ENCODE peak calls at places on chromosome 3, in seven cellular contexts. One of them, this sample, is unnamed.
A peak's percentile ranks its signal among the peaks of the same experiment; 100 is the strongest.

GRCh38 chr3:161987933-161988332 is 491.3 kb downstream of the OTOL1 start:
- DNase-seq in NCI-H2081: no peak
- DNase-seq in coronary artery: no peak
- DNase-seq in fibroblast of gingiva: no peak
- DNase-seq in GM23248: no peak
- DNase-seq in IMR-90: no peak
- DNase-seq in activated CD8-positive, alpha-beta memory T cell treated with anti-CD3 and anti-CD28 coated beads for 48 hours: no peak
- DNase-seq in this sample: no peak

GRCh38 chr3:45105855-45106655 is 40.1 kb downstream of the CDCP1 start:
- DNase-seq in NCI-H2081: no peak
- DNase-seq in coronary artery: no peak
- DNase-seq in fibroblast of gingiva: peak; percentile 72
- DNase-seq in GM23248: peak; percentile 93
- DNase-seq in IMR-90: peak; percentile 94
- DNase-seq in activated CD8-positive, alpha-beta memory T cell treated with anti-CD3 and anti-CD28 coated beads for 48 hours: peak; percentile 50
- DNase-seq in this sample: peak; percentile 82

GRCh38 chr3:97579365-97579764 is 185.2 kb upstream of the ARL6 start:
- DNase-seq in NCI-H2081: peak; percentile 92
- DNase-seq in coronary artery: no peak
- DNase-seq in fibroblast of gingiva: no peak
- DNase-seq in GM23248: no peak
- DNase-seq in IMR-90: no peak
- DNase-seq in activated CD8-positive, alpha-beta memory T cell treated with anti-CD3 and anti-CD28 coated beads for 48 hours: no peak
- DNase-seq in this sample: no peak

GRCh38 chr3:140595295-140595694 is 82.6 kb upstream of the TRIM42 start:
- DNase-seq in NCI-H2081: no peak
- DNase-seq in coronary artery: no peak
- DNase-seq in fibroblast of gingiva: peak; percentile 27
- DNase-seq in GM23248: no peak
- DNase-seq in IMR-90: no peak
- DNase-seq in activated CD8-positive, alpha-beta memory T cell treated with anti-CD3 and anti-CD28 coated beads for 48 hours: no peak
- DNase-seq in this sample: no peak

GRCh38 chr3:147398841-147399534 is 7.4 kb downstream of the ZIC4 start:
- DNase-seq in NCI-H2081: no peak
- DNase-seq in coronary artery: peak; percentile 14
- DNase-seq in fibroblast of gingiva: no peak
- DNase-seq in GM23248: no peak
- DNase-seq in IMR-90: no peak
- DNase-seq in activated CD8-positive, alpha-beta memory T cell treated with anti-CD3 and anti-CD28 coated beads for 48 hours: no peak
- DNase-seq in this sample: no peak

GRCh38 chr3:130442284-130442683 is 74.7 kb upstream of the COL6A6 start:
- DNase-seq in NCI-H2081: no peak
- DNase-seq in coronary artery: no peak
- DNase-seq in fibroblast of gingiva: no peak
- DNase-seq in GM23248: no peak
- DNase-seq in IMR-90: no peak
- DNase-seq in activated CD8-positive, alpha-beta memory T cell treated with anti-CD3 and anti-CD28 coated beads for 48 hours: no peak
- DNase-seq in this sample: no peak

GRCh38 chr3:189842681-189843602 is 211.8 kb downstream of the TP63 start:
- DNase-seq in NCI-H2081: no peak
- DNase-seq in coronary artery: no peak
- DNase-seq in fibroblast of gingiva: no peak
- DNase-seq in GM23248: no peak
- DNase-seq in IMR-90: no peak
- DNase-seq in activated CD8-positive, alpha-beta memory T cell treated with anti-CD3 and anti-CD28 coated beads for 48 hours: no peak
- DNase-seq in this sample: no peak

GRCh38 chr3:184353546-184353941 is 7.9 kb downstream of the CLCN2 start:
- DNase-seq in NCI-H2081: no peak
- DNase-seq in coronary artery: no peak
- DNase-seq in fibroblast of gingiva: no peak
- DNase-seq in GM23248: no peak
- DNase-seq in IMR-90: no peak
- DNase-seq in activated CD8-positive, alpha-beta memory T cell treated with anti-CD3 and anti-CD28 coated beads for 48 hours: no peak
- DNase-seq in this sample: no peak

GRCh38 chr3:66504761-66505641 is 4.2 kb upstream of the LRIG1 start:
- DNase-seq in NCI-H2081: no peak
- DNase-seq in coronary artery: no peak
- DNase-seq in fibroblast of gingiva: no peak
- DNase-seq in GM23248: no peak
- DNase-seq in IMR-90: no peak
- DNase-seq in activated CD8-positive, alpha-beta memory T cell treated with anti-CD3 and anti-CD28 coated beads for 48 hours: no peak
- DNase-seq in this sample: no peak

GRCh38 chr3:44877333-44877732 is 2.9 kb downstream of the TGM4 start:
- DNase-seq in NCI-H2081: no peak
- DNase-seq in coronary artery: no peak
- DNase-seq in fibroblast of gingiva: no peak
- DNase-seq in GM23248: no peak
- DNase-seq in IMR-90: no peak
- DNase-seq in activated CD8-positive, alpha-beta memory T cell treated with anti-CD3 and anti-CD28 coated beads for 48 hours: no peak
- DNase-seq in this sample: no peak

GRCh38 chr3:119368243-119368800 is 74.1 kb downstream of the ARHGAP31 start:
- DNase-seq in NCI-H2081: no peak
- DNase-seq in coronary artery: no peak
- DNase-seq in fibroblast of gingiva: peak; percentile 69
- DNase-seq in GM23248: no peak
- DNase-seq in IMR-90: no peak
- DNase-seq in activated CD8-positive, alpha-beta memory T cell treated with anti-CD3 and anti-CD28 coated beads for 48 hours: no peak
- DNase-seq in this sample: no peak

GRCh38 chr3:180802837-180803236 is 109.6 kb upstream of the FXR1 start:
- DNase-seq in NCI-H2081: peak; percentile 67
- DNase-seq in coronary artery: no peak
- DNase-seq in fibroblast of gingiva: no peak
- DNase-seq in GM23248: peak; percentile 48
- DNase-seq in IMR-90: peak; percentile 4
- DNase-seq in activated CD8-positive, alpha-beta memory T cell treated with anti-CD3 and anti-CD28 coated beads for 48 hours: no peak
- DNase-seq in this sample: peak; percentile 32

GRCh38 chr3:11757441-11757875 is 89.2 kb downstream of the TAMM41 start:
- DNase-seq in NCI-H2081: no peak
- DNase-seq in coronary artery: no peak
- DNase-seq in fibroblast of gingiva: peak; percentile 25
- DNase-seq in GM23248: peak; percentile 54
- DNase-seq in IMR-90: peak; percentile 80
- DNase-seq in activated CD8-positive, alpha-beta memory T cell treated with anti-CD3 and anti-CD28 coated beads for 48 hours: no peak
- DNase-seq in this sample: no peak

GRCh38 chr3:138673641-138674040 is 65.1 kb downstream of the FAIM start:
- DNase-seq in NCI-H2081: peak; percentile 53
- DNase-seq in coronary artery: no peak
- DNase-seq in fibroblast of gingiva: peak; percentile 61
- DNase-seq in GM23248: peak; percentile 6
- DNase-seq in IMR-90: peak; percentile 44
- DNase-seq in activated CD8-positive, alpha-beta memory T cell treated with anti-CD3 and anti-CD28 coated beads for 48 hours: no peak
- DNase-seq in this sample: no peak

GRCh38 chr3:182092662-182093262 is 381.0 kb downstream of the SOX2 start:
- DNase-seq in NCI-H2081: peak; percentile 57
- DNase-seq in coronary artery: no peak
- DNase-seq in fibroblast of gingiva: no peak
- DNase-seq in GM23248: no peak
- DNase-seq in IMR-90: no peak
- DNase-seq in activated CD8-positive, alpha-beta memory T cell treated with anti-CD3 and anti-CD28 coated beads for 48 hours: no peak
- DNase-seq in this sample: no peak

GRCh38 chr3:100556656-100557310 is 52.6 kb upstream of the ADGRG7 start:
- DNase-seq in NCI-H2081: no peak
- DNase-seq in coronary artery: no peak
- DNase-seq in fibroblast of gingiva: peak; percentile 87
- DNase-seq in GM23248: peak; percentile 82
- DNase-seq in IMR-90: peak; percentile 74
- DNase-seq in activated CD8-positive, alpha-beta memory T cell treated with anti-CD3 and anti-CD28 coated beads for 48 hours: no peak
- DNase-seq in this sample: peak; percentile 36

GRCh38 chr3:141419946-141420345 is 51.6 kb downstream of the ZBTB38 start:
- DNase-seq in NCI-H2081: no peak
- DNase-seq in coronary artery: no peak
- DNase-seq in fibroblast of gingiva: no peak
- DNase-seq in GM23248: peak; percentile 27
- DNase-seq in IMR-90: no peak
- DNase-seq in activated CD8-positive, alpha-beta memory T cell treated with anti-CD3 and anti-CD28 coated beads for 48 hours: no peak
- DNase-seq in this sample: peak; percentile 26

GRCh38 chr3:187708696-187709095 is 6.3 kb upstream of the RTP2 start:
- DNase-seq in NCI-H2081: no peak
- DNase-seq in coronary artery: no peak
- DNase-seq in fibroblast of gingiva: no peak
- DNase-seq in GM23248: no peak
- DNase-seq in IMR-90: no peak
- DNase-seq in activated CD8-positive, alpha-beta memory T cell treated with anti-CD3 and anti-CD28 coated beads for 48 hours: no peak
- DNase-seq in this sample: no peak

GRCh38 chr3:53534996-53535395 is 40.6 kb downstream of the CACNA1D start:
- DNase-seq in NCI-H2081: no peak
- DNase-seq in coronary artery: no peak
- DNase-seq in fibroblast of gingiva: no peak
- DNase-seq in GM23248: no peak
- DNase-seq in IMR-90: no peak
- DNase-seq in activated CD8-positive, alpha-beta memory T cell treated with anti-CD3 and anti-CD28 coated beads for 48 hours: no peak
- DNase-seq in this sample: no peak

GRCh38 chr3:58151637-58152036 is 59.1 kb downstream of the DNASE1L3 start:
- DNase-seq in NCI-H2081: no peak
- DNase-seq in coronary artery: no peak
- DNase-seq in fibroblast of gingiva: peak; percentile 63
- DNase-seq in GM23248: peak; percentile 25
- DNase-seq in IMR-90: no peak
- DNase-seq in activated CD8-positive, alpha-beta memory T cell treated with anti-CD3 and anti-CD28 coated beads for 48 hours: no peak
- DNase-seq in this sample: no peak

GRCh38 chr3:147361671-147362420 is 44.5 kb downstream of the ZIC4 start:
- DNase-seq in NCI-H2081: no peak
- DNase-seq in coronary artery: no peak
- DNase-seq in fibroblast of gingiva: no peak
- DNase-seq in GM23248: peak; percentile 41
- DNase-seq in IMR-90: no peak
- DNase-seq in activated CD8-positive, alpha-beta memory T cell treated with anti-CD3 and anti-CD28 coated beads for 48 hours: peak; percentile 33
- DNase-seq in this sample: peak; percentile 48

GRCh38 chr3:147651107-147651506 is 241.9 kb downstream of the ZIC1 start:
- DNase-seq in NCI-H2081: no peak
- DNase-seq in coronary artery: no peak
- DNase-seq in fibroblast of gingiva: no peak
- DNase-seq in GM23248: peak; percentile 53
- DNase-seq in IMR-90: peak; percentile 2
- DNase-seq in activated CD8-positive, alpha-beta memory T cell treated with anti-CD3 and anti-CD28 coated beads for 48 hours: no peak
- DNase-seq in this sample: peak; percentile 12

GRCh38 chr3:103904991-103905390 is 1461.7 kb upstream of the ALCAM start:
- DNase-seq in NCI-H2081: no peak
- DNase-seq in coronary artery: no peak
- DNase-seq in fibroblast of gingiva: no peak
- DNase-seq in GM23248: no peak
- DNase-seq in IMR-90: no peak
- DNase-seq in activated CD8-positive, alpha-beta memory T cell treated with anti-CD3 and anti-CD28 coated beads for 48 hours: no peak
- DNase-seq in this sample: no peak

GRCh38 chr3:197394464-197395321 is 96.3 kb upstream of the DLG1 start:
- DNase-seq in NCI-H2081: no peak
- DNase-seq in coronary artery: no peak
- DNase-seq in fibroblast of gingiva: peak; percentile 64
- DNase-seq in GM23248: peak; percentile 100
- DNase-seq in IMR-90: peak; percentile 99
- DNase-seq in activated CD8-positive, alpha-beta memory T cell treated with anti-CD3 and anti-CD28 coated beads for 48 hours: peak; percentile 37
- DNase-seq in this sample: peak; percentile 97

GRCh38 chr3:150315711-150316110 is 92.4 kb upstream of the TSC22D2 start:
- DNase-seq in NCI-H2081: no peak
- DNase-seq in coronary artery: no peak
- DNase-seq in fibroblast of gingiva: peak; percentile 68
- DNase-seq in GM23248: no peak
- DNase-seq in IMR-90: no peak
- DNase-seq in activated CD8-positive, alpha-beta memory T cell treated with anti-CD3 and anti-CD28 coated beads for 48 hours: no peak
- DNase-seq in this sample: no peak

GRCh38 chr3:44477312-44478030 is at the start of gene ZNF445:
- DNase-seq in NCI-H2081: peak; percentile 52
- DNase-seq in coronary artery: peak; percentile 85
- DNase-seq in fibroblast of gingiva: peak; percentile 81
- DNase-seq in GM23248: peak; percentile 92
- DNase-seq in IMR-90: peak; percentile 74
- DNase-seq in activated CD8-positive, alpha-beta memory T cell treated with anti-CD3 and anti-CD28 coated beads for 48 hours: peak; percentile 44
- DNase-seq in this sample: peak; percentile 99

GRCh38 chr3:156681003-156681402 is 6.6 kb downstream of the TIPARP start:
- DNase-seq in NCI-H2081: peak; percentile 85
- DNase-seq in coronary artery: no peak
- DNase-seq in fibroblast of gingiva: peak; percentile 87
- DNase-seq in GM23248: peak; percentile 83
- DNase-seq in IMR-90: peak; percentile 83
- DNase-seq in activated CD8-positive, alpha-beta memory T cell treated with anti-CD3 and anti-CD28 coated beads for 48 hours: no peak
- DNase-seq in this sample: peak; percentile 62

GRCh38 chr3:20576228-20576627 is 390.2 kb upstream of the SGO1 start:
- DNase-seq in NCI-H2081: no peak
- DNase-seq in coronary artery: no peak
- DNase-seq in fibroblast of gingiva: no peak
- DNase-seq in GM23248: peak; percentile 22
- DNase-seq in IMR-90: peak; percentile 1
- DNase-seq in activated CD8-positive, alpha-beta memory T cell treated with anti-CD3 and anti-CD28 coated beads for 48 hours: no peak
- DNase-seq in this sample: no peak

GRCh38 chr3:198080521-198081384 is 120.7 kb downstream of the LMLN start:
- DNase-seq in NCI-H2081: peak; percentile 65
- DNase-seq in coronary artery: peak; percentile 75
- DNase-seq in fibroblast of gingiva: peak; percentile 64
- DNase-seq in GM23248: peak; percentile 88
- DNase-seq in IMR-90: peak; percentile 56
- DNase-seq in activated CD8-positive, alpha-beta memory T cell treated with anti-CD3 and anti-CD28 coated beads for 48 hours: peak; percentile 54
- DNase-seq in this sample: peak; percentile 90

GRCh38 chr3:120506828-120507774 is 56.3 kb upstream of the FSTL1 start:
- DNase-seq in NCI-H2081: peak; percentile 3
- DNase-seq in coronary artery: no peak
- DNase-seq in fibroblast of gingiva: peak; percentile 64
- DNase-seq in GM23248: peak; percentile 77
- DNase-seq in IMR-90: peak; percentile 60
- DNase-seq in activated CD8-positive, alpha-beta memory T cell treated with anti-CD3 and anti-CD28 coated beads for 48 hours: no peak
- DNase-seq in this sample: peak; percentile 57

GRCh38 chr3:185270262-185270955 is 16.6 kb upstream of the EHHADH start:
- DNase-seq in NCI-H2081: peak; percentile 27
- DNase-seq in coronary artery: no peak
- DNase-seq in fibroblast of gingiva: no peak
- DNase-seq in GM23248: peak; percentile 54
- DNase-seq in IMR-90: peak; percentile 31
- DNase-seq in activated CD8-positive, alpha-beta memory T cell treated with anti-CD3 and anti-CD28 coated beads for 48 hours: no peak
- DNase-seq in this sample: peak; percentile 78